ENCODE peak calls at places on chromosome 21, in ten cellular contexts. N, A, F, P, Y, L, R, K, E and H are unnamed samples.

GRCh38 chr21:36949171-36950141 is 17.0 kb downstream of the HLCS start:
- DNase-seq in N (no peak), A (no peak), F (no peak), P (no peak), Y (no peak), L (no peak), R (no peak), K (no peak), E (no peak), H (no peak)

GRCh38 chr21:17460094-17460493 is 52.7 kb upstream of the CXADR start:
- DNase-seq in N (no peak), A (no peak), F (no peak), P (no peak), Y (no peak), L (no peak), R (peak; percentile 24), K (no peak), E (no peak), H (no peak)

GRCh38 chr21:45806042-45806441 is 162.5 kb downstream of the PCBP3 start:
- DNase-seq in N (no peak), A (no peak), F (no peak), P (no peak), Y (no peak), L (no peak), R (no peak), K (no peak), E (peak; percentile 31), H (no peak)

GRCh38 chr21:44838951-44839350 is 21.1 kb upstream of the SUMO3 start:
- DNase-seq in N (no peak), A (no peak), F (no peak), P (no peak), Y (no peak), L (no peak), R (no peak), K (no peak), E (no peak), H (no peak)

GRCh38 chr21:45507888-45508508 is 34.2 kb downstream of the SLC19A1 start:
- DNase-seq in N (no peak), A (no peak), F (no peak), P (no peak), Y (no peak), L (no peak), R (no peak), K (no peak), E (no peak), H (no peak)

GRCh38 chr21:15400905-15401304 is 328.9 kb upstream of the USP25 start:
- DNase-seq in N (no peak), A (no peak), F (no peak), P (no peak), Y (no peak), L (no peak), R (no peak), K (no peak), E (no peak), H (no peak)

GRCh38 chr21:25298512-25299491 is 308.5 kb downstream of the MRPL39 start:
- DNase-seq in N (no peak), A (no peak), F (no peak), P (no peak), Y (no peak), L (no peak), R (no peak), K (no peak), E (no peak), H (no peak)

GRCh38 chr21:15688809-15689208 is 41.0 kb upstream of the USP25 start:
- DNase-seq in N (no peak), A (no peak), F (no peak), P (peak; percentile 51), Y (no peak), L (no peak), R (no peak), K (no peak), E (no peak), H (no peak)

GRCh38 chr21:38569733-38570132 is 71.5 kb upstream of the ERG start:
- DNase-seq in N (no peak), A (no peak), F (no peak), P (no peak), Y (no peak), L (no peak), R (no peak), K (no peak), E (no peak), H (no peak)

GRCh38 chr21:45913886-45914285 is 67.7 kb upstream of the COL6A1 start:
- DNase-seq in N (no peak), A (no peak), F (no peak), P (no peak), Y (no peak), L (no peak), R (no peak), K (no peak), E (no peak), H (no peak)

GRCh38 chr21:44869860-44870747 is 3.4 kb downstream of the PTTG1IP start:
- DNase-seq in N (peak; percentile 43), A (no peak), F (peak; percentile 91), P (peak; percentile 79), Y (peak; percentile 40), L (peak; percentile 60), R (peak; percentile 77), K (peak; percentile 59), E (no peak), H (no peak)

GRCh38 chr21:15557925-15558324 is 171.9 kb upstream of the USP25 start:
- DNase-seq in N (no peak), A (no peak), F (no peak), P (no peak), Y (no peak), L (no peak), R (no peak), K (no peak), E (no peak), H (peak; percentile 57)

GRCh38 chr21:45769896-45770295 is 126.4 kb downstream of the PCBP3 start:
- DNase-seq in N (no peak), A (no peak), F (no peak), P (no peak), Y (no peak), L (no peak), R (no peak), K (no peak), E (no peak), H (no peak)

GRCh38 chr21:15212214-15212613 is 147.4 kb upstream of the NRIP1 start:
- DNase-seq in N (no peak), A (no peak), F (no peak), P (no peak), Y (no peak), L (no peak), R (no peak), K (no peak), E (no peak), H (no peak)

DNA sequence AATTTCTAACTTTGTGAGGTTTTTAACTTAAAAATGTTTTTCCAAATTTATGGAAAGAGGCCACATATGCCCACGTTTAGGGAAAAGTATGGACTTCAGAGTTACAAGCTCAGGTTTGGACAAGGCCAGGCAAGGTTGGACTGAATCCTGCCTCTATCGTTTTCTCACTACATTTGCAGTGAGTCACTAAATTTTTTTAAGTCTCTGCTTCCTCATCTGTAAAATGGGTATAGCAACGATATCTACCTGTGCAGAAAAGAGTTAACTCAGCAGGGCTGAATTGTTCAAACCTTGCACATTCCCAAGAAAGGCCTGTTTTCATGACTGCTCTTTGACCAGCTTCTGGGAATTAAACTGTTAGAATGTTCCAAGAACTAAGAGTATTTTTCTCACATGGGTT is 159.1 kb downstream of the LTN1 start:
- DNase-seq in N (no peak), A (no peak), F (no peak), P (no peak), Y (no peak), L (no peak), R (no peak), K (no peak), E (no peak), H (no peak)
- H3K4me3 ChIP-seq in N (no peak overlapping the region), A (no peak overlapping the region), F (no peak overlapping the region), P (no peak overlapping the region), Y (no peak overlapping the region), L (no peak overlapping the region), R (no peak overlapping the region), K (no peak overlapping the region), E (no peak overlapping the region), H (no peak overlapping the region)

GRCh38 chr21:39854572-39854971 is 12.7 kb upstream of the PCP4 start:
- DNase-seq in N (no peak), A (no peak), F (no peak), P (no peak), Y (no peak), L (no peak), R (no peak), K (no peak), E (no peak), H (no peak)
- TF ChIP-seq CTCF in N (no peak), A (no peak), F (no peak), P (no peak), Y (peak; percentile 20), L (no peak), R (no peak), K (no peak), E (no peak), H (no peak)

GRCh38 chr21:33976082-33976979 is 60.7 kb upstream of the ATP5PO start:
- DNase-seq in N (no peak), A (no peak), F (peak; percentile 90), P (peak; percentile 91), Y (no peak), L (peak; percentile 15), R (peak; percentile 69), K (no peak), E (peak; percentile 64), H (no peak)

GRCh38 chr21:33978585-33978984 is 63.0 kb upstream of the ATP5PO start:
- DNase-seq in N (no peak), A (no peak), F (no peak), P (no peak), Y (no peak), L (no peak), R (no peak), K (no peak), E (no peak), H (no peak)

GRCh38 chr21:33975548-33976081 is 60.0 kb upstream of the ATP5PO start:
- DNase-seq in N (no peak), A (no peak), F (no peak), P (no peak), Y (no peak), L (no peak), R (no peak), K (no peak), E (peak; percentile 70), H (no peak)

GRCh38 chr21:33977721-33978369 is 62.2 kb upstream of the ATP5PO start:
- DNase-seq in N (no peak), A (no peak), F (no peak), P (no peak), Y (no peak), L (no peak), R (no peak), K (no peak), E (no peak), H (no peak)

GRCh38 chr21:33976980-33977720 is 61.5 kb upstream of the ATP5PO start:
- DNase-seq in N (no peak), A (no peak), F (no peak), P (no peak), Y (no peak), L (no peak), R (no peak), K (no peak), E (no peak), H (no peak)
- H3K4me3 ChIP-seq in N (no peak overlapping the region), A (no peak overlapping the region), F (no peak overlapping the region), P (no peak overlapping the region), Y (no peak overlapping the region), L (no peak overlapping the region), R (no peak overlapping the region), K (no peak overlapping the region), E (no peak overlapping the region), H (no peak overlapping the region)

DNA sequence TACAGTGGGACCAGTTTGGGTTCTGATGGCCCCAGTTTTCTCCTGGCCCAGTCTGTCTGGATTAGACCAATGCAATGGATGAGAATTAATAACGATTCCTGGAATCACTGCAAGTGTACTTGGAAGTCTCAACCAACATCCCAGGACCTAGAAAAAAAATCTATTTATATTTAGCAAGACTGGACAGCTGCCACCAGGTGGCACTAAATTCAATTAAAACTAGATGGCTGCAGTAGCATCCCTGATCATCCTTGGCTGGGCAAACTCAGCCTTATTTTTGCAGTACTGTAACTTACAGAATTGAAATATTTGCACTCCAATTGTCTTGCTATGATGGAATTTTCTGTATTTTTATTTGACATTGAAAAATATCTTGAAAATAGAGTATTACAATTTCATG is 165.7 kb downstream of the NCAM2 start:
- DNase-seq in N (peak; percentile 33), A (no peak), F (no peak), P (peak; percentile 5), Y (peak; percentile 82), L (peak; percentile 0), R (peak; percentile 22), K (peak; percentile 26), E (no peak), H (peak; percentile 80)
- TF ChIP-seq CTCF in N (peak; percentile 27), A (peak; percentile 63), F (peak; percentile 66), P (peak; percentile 28), Y (peak; percentile 79), L (no peak), R (peak; percentile 51), K (no peak), E (peak; percentile 57), H (peak; percentile 51)